ENCODE peak calls at places on chromosomes 13 and 19, in five cellular contexts. C is activated T-helper 1 cell treated with anti-CD3 and anti-CD28 coated beads, Interleukin-2, amount 50 U/mL, for 16 hours; O is NB4; N is T-cell; M is anterior cingulate cortex. W is an unnamed sample.
A peak's percentile ranks its signal among the peaks of the same experiment; 100 is the strongest.

GRCh38 chr13:25733061-25733491 is 318.7 kb downstream of the SHISA2 start:
- DNase-seq in C (no peak), O (no peak), N (no peak), M (no peak), W (no peak)

GRCh38 chr19:13597625-13598024 is 91.3 kb upstream of the CACNA1A start:
- DNase-seq in C (no peak), O (peak; percentile 77), N (no peak), M (no peak), W (no peak)

GRCh38 chr13:28746289-28746612 is 27.5 kb upstream of the SLC46A3 start:
- DNase-seq in C (no peak), O (no peak), N (no peak), M (no peak), W (no peak)

GRCh38 chr19:15223649-15224371 is 8.4 kb downstream of the EPHX3 start:
- DNase-seq in C (no peak), O (no peak), N (no peak), M (no peak), W (no peak)

GRCh38 chr19:39390460-39390758 is 497 bp downstream of the PAF1 start:
- DNase-seq in C (peak; percentile 48), O (no peak), N (no peak), M (no peak), W (no peak)

GRCh38 chr19:46716013-46716671 is 772 bp downstream of the PRKD2 start:
- DNase-seq in C (no peak), O (peak; percentile 58), N (no peak), M (no peak), W (no peak)

GRCh38 chr13:110231348-110232047 is 75.5 kb downstream of the COL4A1 start:
- DNase-seq in C (no peak), O (no peak), N (no peak), M (no peak), W (no peak)

GRCh38 chr13:24279706-24280105 is 29.7 kb upstream of the C1QTNF9 start:
- DNase-seq in C (no peak), O (peak; percentile 59), N (no peak), M (no peak), W (no peak)

GRCh38 chr13:70253834-70254233 is 145.6 kb upstream of the KLHL1 start:
- DNase-seq in C (no peak), O (no peak), N (no peak), M (no peak), W (no peak)

GRCh38 chr19:5369962-5370367 is 29.4 kb upstream of the PTPRS start:
- DNase-seq in C (no peak), O (peak; percentile 58), N (peak; percentile 3), M (no peak), W (no peak)

GRCh38 chr19:16777811-16778210 is 51.4 kb upstream of the SIN3B start:
- DNase-seq in C (no peak), O (no peak), N (no peak), M (no peak), W (no peak)

GRCh38 chr19:2491130-2491801 is 15.3 kb downstream of the GADD45B start:
- DNase-seq in C (no peak), O (no peak), N (no peak), M (no peak), W (no peak)

GRCh38 chr19:38734426-38735256 is 9.6 kb downstream of the CAPN12 start:
- DNase-seq in C (no peak), O (peak; percentile 63), N (no peak), M (no peak), W (no peak)

GRCh38 chr13:94800423-94800822 is 88.1 kb upstream of the SOX21 start:
- DNase-seq in C (no peak), O (no peak), N (no peak), M (no peak), W (no peak)

GRCh38 chr13:53151692-53152421 is 123.2 kb downstream of the OLFM4 start:
- DNase-seq in C (no peak), O (peak; percentile 74), N (no peak), M (no peak), W (no peak)

GRCh38 chr19:32196690-32197420 is 148.6 kb upstream of the ZNF507 start:
- DNase-seq in C (no peak), O (no peak), N (no peak), M (no peak), W (no peak)

GRCh38 chr13:27712421-27712820 is 79.9 kb upstream of the GSX1 start:
- DNase-seq in C (no peak), O (peak; percentile 15), N (no peak), M (no peak), W (no peak)

GRCh38 chr19:51361228-51361627 is 5.0 kb downstream of the ETFB start:
- DNase-seq in C (no peak), O (no peak), N (no peak), M (no peak), W (no peak)

GRCh38 chr19:801030-801860 is 4.0 kb downstream of the PTBP1 start:
- DNase-seq in C (no peak), O (no peak), N (no peak), M (no peak), W (no peak)